ENCODE peak calls at places on chromosomes 6 and 20, in six cellular contexts. F, O, B, W, T and N are unnamed samples.

GRCh38 chr20:57649617-57650015 is 29.4 kb upstream of the ZBP1 start:
- DNase-seq in F (no peak), O (no peak), B (no peak), W (no peak), T (no peak), N (no peak)

GRCh38 chr6:10463491-10464481 is 48.9 kb upstream of the TFAP2A start:
- DNase-seq in F (no peak), O (peak; percentile 69), B (no peak), W (no peak), T (no peak), N (no peak)

GRCh38 chr20:17624070-17624469 is 54.2 kb downstream of the DSTN start:
- DNase-seq in F (no peak), O (no peak), B (no peak), W (no peak), T (no peak), N (no peak)

GRCh38 chr6:47789553-47789952 is 7.7 kb downstream of the OPN5 start:
- DNase-seq in F (no peak), O (peak; percentile 95), B (no peak), W (no peak), T (no peak), N (no peak)

GRCh38 chr6:51613558-51613957 is 473.9 kb downstream of the PKHD1 start:
- DNase-seq in F (no peak), O (no peak), B (no peak), W (no peak), T (no peak), N (no peak)

GRCh38 chr6:100404051-100404450 is 60.7 kb downstream of the SIM1 start:
- DNase-seq in F (no peak), O (no peak), B (no peak), W (no peak), T (no peak), N (no peak)

GRCh38 chr6:34005845-34006644 is 139.8 kb downstream of the GRM4 start:
- DNase-seq in F (no peak), O (no peak), B (no peak), W (no peak), T (no peak), N (no peak)

GRCh38 chr20:6693178-6693807 is 74.2 kb upstream of the BMP2 start:
- DNase-seq in F (no peak), O (peak; percentile 34), B (no peak), W (no peak), T (no peak), N (peak; percentile 72)

GRCh38 chr6:119535332-119535731 is 185.8 kb upstream of the MAN1A1 start:
- DNase-seq in F (no peak), O (no peak), B (no peak), W (no peak), T (no peak), N (no peak)

GRCh38 chr6:14324042-14324441 is 206.5 kb downstream of the CD83 start:
- DNase-seq in F (no peak), O (peak; percentile 20), B (no peak), W (no peak), T (no peak), N (no peak)

GRCh38 chr6:6559994-6560393 is 28.5 kb upstream of the LY86 start:
- DNase-seq in F (no peak), O (peak; percentile 48), B (no peak), W (no peak), T (no peak), N (no peak)

GRCh38 chr6:90168693-90169131 is 127.9 kb downstream of the BACH2 start:
- DNase-seq in F (no peak), O (peak; percentile 82), B (no peak), W (no peak), T (no peak), N (no peak)

GRCh38 chr20:47440857-47441773 is 60.6 kb upstream of the NCOA3 start:
- DNase-seq in F (no peak), O (peak; percentile 54), B (no peak), W (no peak), T (no peak), N (peak; percentile 81)

GRCh38 chr20:44858959-44859358 is 26.5 kb upstream of the YWHAB start:
- DNase-seq in F (no peak), O (peak; percentile 6), B (no peak), W (no peak), T (no peak), N (peak; percentile 82)

GRCh38 chr6:43217351-43217750 is 11.9 kb downstream of the DNPH1 start:
- DNase-seq in F (no peak), O (no peak), B (no peak), W (no peak), T (no peak), N (no peak)

GRCh38 chr20:58032599-58032998 is 195.9 kb downstream of the ANKRD60 start:
- DNase-seq in F (no peak), O (no peak), B (no peak), W (no peak), T (no peak), N (no peak)

GRCh38 chr6:43465978-43466377 is 10.6 kb upstream of the DLK2 start:
- DNase-seq in F (no peak), O (no peak), B (no peak), W (no peak), T (no peak), N (no peak)

GRCh38 chr6:49915035-49915434 is 48.7 kb upstream of the CRISP1 start:
- DNase-seq in F (no peak), O (peak; percentile 37), B (no peak), W (no peak), T (no peak), N (no peak)

DNA sequence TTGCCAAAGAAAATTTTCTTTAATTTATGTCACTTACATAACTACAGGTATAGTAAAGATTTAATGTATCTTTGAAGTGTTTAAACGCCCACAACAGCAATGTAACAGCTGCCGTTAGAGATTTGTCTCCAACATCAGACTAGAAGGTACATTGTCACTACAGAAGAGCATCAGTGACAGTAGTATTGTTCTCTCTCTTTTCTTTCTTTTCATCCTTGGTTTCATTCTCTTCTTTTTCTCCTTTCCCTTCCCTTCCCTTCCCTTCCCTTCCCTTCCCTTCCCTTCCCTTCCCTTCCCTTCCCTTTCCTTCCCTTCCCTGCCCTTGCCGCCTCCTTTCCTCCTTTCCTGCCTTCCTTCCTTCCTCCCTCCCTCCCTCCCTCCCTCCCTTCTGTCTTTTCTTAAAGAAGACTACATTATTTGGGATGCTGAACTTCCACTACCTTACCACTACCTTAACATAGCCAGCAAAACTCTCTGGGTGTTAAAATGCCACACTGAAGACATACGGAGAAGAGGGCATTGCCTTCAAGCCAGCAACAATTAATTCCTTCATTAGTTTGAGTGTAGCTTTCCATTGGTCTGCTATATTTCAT is 663.9 kb downstream of the DOK5 start:
- DNase-seq in F (no peak), O (no peak), B (no peak), W (no peak), T (no peak), N (no peak)
- TF ChIP-seq CTCF in F (no peak), O (no peak), B (no peak), W (no peak), T (no peak), N (no peak)

GRCh38 chr20:38113401-38114325 is 51.4 kb downstream of the TGM2 start:
- DNase-seq in F (no peak), O (no peak), B (no peak), W (peak; percentile 49), T (no peak), N (peak; percentile 93)

GRCh38 chr20:38114353-38114791 is 50.7 kb downstream of the TGM2 start:
- DNase-seq in F (no peak), O (peak; percentile 46), B (no peak), W (no peak), T (no peak), N (no peak)

GRCh38 chr20:38116409-38117165 is 48.5 kb downstream of the TGM2 start:
- DNase-seq in F (no peak), O (peak; percentile 52), B (no peak), W (no peak), T (no peak), N (no peak)

GRCh38 chr20:38115896-38116295 is 49.2 kb downstream of the TGM2 start:
- DNase-seq in F (no peak), O (no peak), B (no peak), W (no peak), T (no peak), N (no peak)

GRCh38 chr20:38115205-38115604 is 49.9 kb downstream of the TGM2 start:
- DNase-seq in F (no peak), O (no peak), B (no peak), W (no peak), T (no peak), N (no peak)
- TF ChIP-seq CTCF in F (no peak), O (peak; percentile 20), B (no peak), W (no peak), T (no peak), N (peak; percentile 39)

GRCh38 chr6:29524044-29524443 is 35.5 kb downstream of the UBD start:
- DNase-seq in F (no peak), O (no peak), B (no peak), W (no peak), T (no peak), N (no peak)
- TF ChIP-seq CTCF in F (no peak), O (no peak), B (no peak), W (no peak), T (no peak), N (no peak)

GRCh38 chr6:118263929-118264486 is 284.1 kb upstream of the PLN start:
- DNase-seq in F (no peak), O (no peak), B (no peak), W (peak; percentile 46), T (peak; percentile 17), N (no peak)
- TF ChIP-seq CTCF in F (no peak), O (peak; percentile 25), B (no peak), W (no peak), T (peak; percentile 57), N (no peak)

GRCh38 chr6:127790571-127790970 is 110.3 kb downstream of the THEMIS start:
- DNase-seq in F (no peak), O (no peak), B (no peak), W (no peak), T (no peak), N (no peak)
- TF ChIP-seq CTCF in F (no peak), O (no peak), B (no peak), W (no peak), T (no peak), N (no peak)